ENCODE peak calls at places on chromosomes 12 and 14, in four cellular contexts. Y is SK-N-SH, R is H1, E is K562. P is an unnamed sample.

GRCh38 chr12:89135976-89136634 is 216.2 kb downstream of the DUSP6 start:
- DNase-seq in Y (no peak), R (no peak), E (no peak), P (no peak)

GRCh38 chr12:86496595-86496994 is 240.4 kb upstream of the MGAT4C start:
- DNase-seq in Y (no peak), R (no peak), E (no peak), P (no peak)

GRCh38 chr12:52417742-52418141 is 11.6 kb upstream of the KRT82 start:
- DNase-seq in Y (no peak), R (no peak), E (no peak), P (no peak)

GRCh38 chr14:105926415-105927093 is 400.2 kb downstream of the TMEM121 start:
- DNase-seq in Y (no peak), R (no peak), E (peak), P (no peak)

GRCh38 chr14:72892879-72893635 is 844 bp downstream of the DPF3 start:
- DNase-seq in Y (peak), R (peak), E (peak), P (no peak)

GRCh38 chr14:69259531-69260245 is at the start of gene GALNT16:
- DNase-seq in Y (peak), R (peak), E (peak), P (no peak)

GRCh38 chr14:81638656-81639055 is 105.0 kb upstream of the SEL1L start:
- DNase-seq in Y (no peak), R (no peak), E (no peak), P (no peak)

GRCh38 chr12:122167328-122167925 is 6.6 kb downstream of the IL31 start:
- DNase-seq in Y (no peak), R (no peak), E (no peak), P (no peak)

GRCh38 chr12:5746917-5747316 is 198.1 kb downstream of the ANO2 start:
- DNase-seq in Y (no peak), R (no peak), E (no peak), P (no peak)

GRCh38 chr14:74605531-74606223 is 6.4 kb downstream of the LTBP2 start:
- DNase-seq in Y (peak), R (no peak), E (no peak), P (no peak)

GRCh38 chr14:89428556-89429196 is 11.6 kb upstream of the FOXN3 start:
- DNase-seq in Y (no peak), R (no peak), E (no peak), P (no peak)

GRCh38 chr14:88364710-88365413 is 20.6 kb upstream of the SPATA7 start:
- DNase-seq in Y (no peak), R (no peak), E (no peak), P (no peak)

GRCh38 chr14:94451826-94452225 is 774 bp downstream of the SERPINA11 start:
- DNase-seq in Y (no peak), R (peak), E (no peak), P (no peak)

GRCh38 chr14:74508292-74508731 is 14.7 kb downstream of the ISCA2 start:
- DNase-seq in Y (peak), R (no peak), E (no peak), P (no peak)

GRCh38 chr12:96121271-96121711 is 72.9 kb upstream of the ELK3 start:
- DNase-seq in Y (no peak), R (no peak), E (no peak), P (peak)

DNA sequence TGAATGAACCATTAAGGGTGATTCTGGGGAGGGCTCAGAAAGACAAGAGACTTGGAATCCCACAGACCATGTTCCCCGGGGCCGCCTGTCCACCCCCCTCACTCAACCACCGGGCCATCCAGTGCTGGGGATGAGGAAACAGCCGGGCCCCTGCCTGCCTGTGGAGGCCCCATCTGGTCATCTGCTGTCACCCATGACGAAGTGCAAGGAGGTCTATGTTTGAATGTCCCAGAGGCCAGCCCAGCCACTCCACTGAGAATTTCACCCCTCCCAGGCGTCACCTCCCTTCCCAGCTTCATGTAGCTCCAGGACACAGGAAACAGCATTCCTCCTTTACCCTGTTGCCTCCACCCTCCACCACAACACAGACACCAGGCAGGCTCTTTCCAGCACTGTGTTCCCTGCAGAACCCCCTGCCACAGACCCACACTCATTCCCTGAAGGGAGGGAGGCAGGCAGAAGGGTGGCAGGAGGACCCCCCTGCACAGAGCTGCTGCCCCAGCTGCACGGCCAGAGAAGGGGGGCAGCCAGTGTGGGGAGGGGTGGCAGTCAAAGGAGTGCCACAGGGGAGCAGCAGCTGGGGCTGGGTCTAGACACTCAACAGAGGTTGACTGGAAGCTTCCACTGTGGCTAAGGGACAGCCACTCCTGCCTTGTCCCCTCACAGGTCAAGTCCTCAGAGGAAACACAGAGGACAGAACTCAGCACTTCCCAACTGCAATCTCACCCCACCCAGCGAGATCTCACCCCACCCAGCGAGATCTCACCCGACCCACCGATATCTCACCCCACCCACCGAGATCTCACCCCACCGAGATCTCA is 50.3 kb upstream of the PPP2R5C start:
- DNase-seq in Y (no peak), R (no peak), E (peak), P (no peak)
- TF ChIP-seq NRF1 in Y (no peak), R (no peak), E (no peak), P (no peak)

DNA sequence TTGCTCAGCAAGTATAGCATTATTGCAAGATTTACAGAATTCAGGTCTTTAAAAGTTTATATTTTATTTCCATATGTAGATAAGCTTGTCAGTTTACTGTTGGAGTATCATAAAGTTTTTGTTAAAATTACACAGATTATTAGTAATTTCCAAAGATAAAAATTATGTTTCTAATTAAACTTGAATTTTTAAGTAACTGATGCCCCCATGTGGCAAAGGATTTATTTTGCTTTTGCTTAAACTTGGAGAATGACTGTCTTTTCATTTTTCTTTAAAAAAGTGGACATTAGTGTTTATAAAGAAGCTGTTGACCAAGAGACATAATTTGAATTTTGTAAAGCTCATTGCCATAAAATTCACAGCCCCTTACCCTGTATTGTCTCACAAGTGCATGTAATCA is 45.8 kb downstream of the ETNK1 start:
- DNase-seq in Y (no peak), R (no peak), E (no peak), P (no peak)
- TF ChIP-seq NRF1 in Y (no peak), R (no peak), E (no peak), P (no peak)

GRCh38 chr12:39459027-39459434 is 16.1 kb upstream of the KIF21A start:
- DNase-seq in Y (no peak), R (no peak), E (no peak), P (no peak)
- TF ChIP-seq NRF1 in Y (no peak), R (no peak), E (peak), P (no peak)

GRCh38 chr12:114371250-114371649 is 34.7 kb downstream of the TBX5 start:
- DNase-seq in Y (no peak), R (no peak), E (no peak), P (no peak)
- TF ChIP-seq NRF1 in Y (no peak), R (no peak), E (no peak), P (no peak)

DNA sequence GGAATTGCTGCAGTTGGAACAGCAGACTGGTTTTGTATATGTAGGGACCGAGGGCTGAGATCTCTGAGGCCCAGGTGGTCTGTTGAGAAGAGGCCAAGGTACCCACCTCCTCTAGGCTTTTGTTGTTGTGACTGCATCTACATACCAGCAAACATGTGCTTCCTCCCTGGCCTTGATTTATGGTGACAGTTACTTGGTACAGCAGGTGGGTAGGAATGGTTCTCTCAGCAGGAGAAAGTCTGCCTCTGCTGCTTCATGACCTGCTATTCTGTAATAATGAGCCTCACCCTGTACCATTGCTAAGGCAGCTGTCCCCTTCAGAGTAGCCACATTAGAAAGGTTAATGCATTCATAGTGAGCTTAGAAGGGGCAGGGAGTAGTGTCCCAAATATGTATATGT is 196.7 kb upstream of the PELI2 start:
- DNase-seq in Y (no peak), R (no peak), E (no peak), P (no peak)
- TF ChIP-seq NRF1 in Y (no peak), R (no peak), E (no peak), P (no peak)

GRCh38 chr14:38278035-38278434 is 22.1 kb upstream of the CLEC14A start:
- DNase-seq in Y (no peak), R (no peak), E (no peak), P (no peak)

GRCh38 chr14:38282941-38283340 is 27.0 kb upstream of the CLEC14A start:
- DNase-seq in Y (no peak), R (no peak), E (no peak), P (no peak)

DNA sequence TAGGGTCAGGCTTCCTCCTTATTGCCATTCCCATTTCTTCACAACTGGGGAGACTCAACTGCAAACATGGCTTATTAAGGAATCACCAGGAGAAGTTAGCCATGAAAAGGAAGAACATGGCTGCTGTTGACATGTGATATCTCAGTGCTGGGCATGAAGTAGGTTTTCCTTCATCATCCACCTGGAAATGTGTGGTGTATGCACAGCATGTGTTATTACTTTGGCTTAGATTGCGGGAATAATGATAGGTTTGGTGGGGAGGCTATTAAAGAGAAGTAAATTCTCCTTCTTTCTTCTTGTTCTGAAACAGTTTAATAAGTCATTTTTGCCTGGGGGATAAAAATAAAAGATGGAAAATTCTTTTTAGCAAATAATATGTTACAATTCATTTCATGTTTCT is 23.7 kb upstream of the CLEC14A start:
- DNase-seq in Y (no peak), R (no peak), E (no peak), P (no peak)
- TF ChIP-seq NRF1 in Y (no peak), R (no peak), E (no peak), P (no peak)

GRCh38 chr12:131461096-131461495 is 249.8 kb upstream of the SFSWAP start:
- DNase-seq in Y (no peak), R (no peak), E (no peak), P (no peak)
- TF ChIP-seq NRF1 in Y (no peak), R (no peak), E (no peak), P (no peak)

GRCh38 chr12:21756699-21757098 is 17.8 kb downstream of the KCNJ8 start:
- DNase-seq in Y (no peak), R (no peak), E (no peak), P (no peak)

DNA sequence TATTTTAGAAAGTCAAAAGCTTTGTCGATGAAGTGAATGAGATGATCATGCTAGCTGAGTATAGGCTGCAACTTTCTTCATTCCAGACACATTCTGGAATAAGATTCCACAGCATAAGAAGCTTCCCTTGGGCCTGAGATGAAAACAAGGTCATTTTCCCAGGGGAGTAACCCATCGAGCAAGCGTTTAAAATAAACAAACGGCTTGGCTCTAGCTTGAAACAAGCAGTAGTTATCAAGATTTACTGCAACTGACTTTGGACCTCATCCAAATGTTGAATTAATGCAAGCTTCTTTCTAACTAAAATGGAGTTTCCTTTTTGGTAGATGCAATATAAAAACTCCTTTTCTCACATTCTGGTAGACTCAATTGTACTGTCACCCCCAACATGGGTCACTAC is 23.0 kb downstream of the KCNJ8 start:
- DNase-seq in Y (no peak), R (no peak), E (no peak), P (no peak)
- TF ChIP-seq NRF1 in Y (no peak), R (no peak), E (no peak), P (no peak)

GRCh38 chr12:32589165-32589891 is 89.8 kb upstream of the DNM1L start:
- DNase-seq in Y (no peak), R (no peak), E (no peak), P (no peak)
- TF ChIP-seq NRF1 in Y (no peak), R (no peak), E (no peak), P (no peak)